ENCODE peak calls at places on chromosomes 5 and 9, in ten cellular contexts. One of them, this sample, is unnamed.
A peak's percentile ranks its signal among the peaks of the same experiment; 100 is the strongest.

GRCh38 chr9:92097997-92098482 is 17.2 kb downstream of the SPTLC1 start:
- DNase-seq in H1: no peak
- DNase-seq in HepG2: no peak
- DNase-seq in HCT116: peak; percentile 93
- DNase-seq in spleen: peak; percentile 85
- DNase-seq in transverse colon: peak; percentile 93
- DNase-seq in stomach: peak; percentile 92
- DNase-seq in Panc1: peak; percentile 87
- DNase-seq in endothelial cell of umbilical vein: peak; percentile 91
- DNase-seq in prostate gland: peak; percentile 53
- DNase-seq in this sample: no peak

GRCh38 chr5:117093653-117094052 is 519.0 kb upstream of the SEMA6A start:
- DNase-seq in spleen: no peak
- DNase-seq in HCT116: no peak
- DNase-seq in H1: no peak
- DNase-seq in endothelial cell of umbilical vein: no peak
- DNase-seq in transverse colon: no peak
- DNase-seq in stomach: no peak
- DNase-seq in prostate gland: no peak
- DNase-seq in Panc1: no peak
- DNase-seq in HepG2: no peak
- DNase-seq in this sample: no peak

GRCh38 chr9:68433629-68434028 is 77.2 kb downstream of the PGM5 start:
- DNase-seq in HCT116: no peak
- DNase-seq in H1: no peak
- DNase-seq in transverse colon: no peak
- DNase-seq in spleen: no peak
- DNase-seq in Panc1: no peak
- DNase-seq in HepG2: no peak
- DNase-seq in prostate gland: no peak
- DNase-seq in stomach: no peak
- DNase-seq in endothelial cell of umbilical vein: no peak
- DNase-seq in this sample: no peak

GRCh38 chr9:129240581-129241211 is 62.6 kb upstream of the IER5L start:
- DNase-seq in stomach: no peak
- DNase-seq in spleen: peak; percentile 25
- DNase-seq in Panc1: no peak
- DNase-seq in prostate gland: no peak
- DNase-seq in transverse colon: no peak
- DNase-seq in H1: no peak
- DNase-seq in endothelial cell of umbilical vein: no peak
- DNase-seq in HCT116: no peak
- DNase-seq in HepG2: no peak
- DNase-seq in this sample: no peak

GRCh38 chr9:87282477-87282991 is 215.1 kb upstream of the DAPK1 start:
- DNase-seq in spleen: no peak
- DNase-seq in prostate gland: no peak
- DNase-seq in endothelial cell of umbilical vein: no peak
- DNase-seq in HepG2: no peak
- DNase-seq in H1: no peak
- DNase-seq in transverse colon: no peak
- DNase-seq in Panc1: no peak
- DNase-seq in HCT116: no peak
- DNase-seq in stomach: no peak
- DNase-seq in this sample: no peak

GRCh38 chr9:114898741-114899140 is 31.6 kb downstream of the TNFSF8 start:
- DNase-seq in HepG2: no peak
- DNase-seq in Panc1: no peak
- DNase-seq in H1: no peak
- DNase-seq in transverse colon: peak; percentile 63
- DNase-seq in endothelial cell of umbilical vein: peak; percentile 81
- DNase-seq in spleen: peak; percentile 93
- DNase-seq in stomach: peak; percentile 48
- DNase-seq in HCT116: no peak
- DNase-seq in prostate gland: no peak
- DNase-seq in this sample: peak; percentile 76

GRCh38 chr9:97531750-97532383 is 30.4 kb downstream of the TMOD1 start:
- DNase-seq in HCT116: no peak
- DNase-seq in stomach: no peak
- DNase-seq in prostate gland: no peak
- DNase-seq in spleen: no peak
- DNase-seq in Panc1: no peak
- DNase-seq in HepG2: no peak
- DNase-seq in H1: no peak
- DNase-seq in transverse colon: no peak
- DNase-seq in endothelial cell of umbilical vein: no peak
- DNase-seq in this sample: no peak

GRCh38 chr9:27129221-27129620 is 20.2 kb downstream of the TEK start:
- DNase-seq in transverse colon: no peak
- DNase-seq in H1: no peak
- DNase-seq in endothelial cell of umbilical vein: peak; percentile 66
- DNase-seq in HepG2: no peak
- DNase-seq in HCT116: no peak
- DNase-seq in prostate gland: no peak
- DNase-seq in stomach: no peak
- DNase-seq in spleen: no peak
- DNase-seq in Panc1: no peak
- DNase-seq in this sample: no peak

GRCh38 chr5:109325456-109325855 is 84.3 kb downstream of the PJA2 start:
- DNase-seq in transverse colon: no peak
- DNase-seq in HCT116: no peak
- DNase-seq in stomach: no peak
- DNase-seq in Panc1: no peak
- DNase-seq in endothelial cell of umbilical vein: no peak
- DNase-seq in prostate gland: no peak
- DNase-seq in HepG2: peak; percentile 12
- DNase-seq in H1: no peak
- DNase-seq in spleen: no peak
- DNase-seq in this sample: no peak

GRCh38 chr5:109328626-109329025 is 81.1 kb downstream of the PJA2 start:
- DNase-seq in transverse colon: no peak
- DNase-seq in HCT116: no peak
- DNase-seq in HepG2: no peak
- DNase-seq in stomach: no peak
- DNase-seq in H1: no peak
- DNase-seq in prostate gland: no peak
- DNase-seq in Panc1: no peak
- DNase-seq in endothelial cell of umbilical vein: no peak
- DNase-seq in spleen: no peak
- DNase-seq in this sample: no peak

GRCh38 chr5:109327572-109327971 is 82.2 kb downstream of the PJA2 start:
- DNase-seq in endothelial cell of umbilical vein: no peak
- DNase-seq in HepG2: no peak
- DNase-seq in H1: no peak
- DNase-seq in stomach: no peak
- DNase-seq in prostate gland: no peak
- DNase-seq in HCT116: no peak
- DNase-seq in Panc1: no peak
- DNase-seq in spleen: no peak
- DNase-seq in transverse colon: no peak
- DNase-seq in this sample: no peak

GRCh38 chr5:109326864-109327263 is 82.9 kb downstream of the PJA2 start:
- DNase-seq in endothelial cell of umbilical vein: no peak
- DNase-seq in Panc1: no peak
- DNase-seq in spleen: no peak
- DNase-seq in stomach: no peak
- DNase-seq in transverse colon: no peak
- DNase-seq in HepG2: no peak
- DNase-seq in H1: no peak
- DNase-seq in prostate gland: no peak
- DNase-seq in HCT116: no peak
- DNase-seq in this sample: no peak

GRCh38 chr5:109329296-109330252 is 80.2 kb downstream of the PJA2 start:
- DNase-seq in transverse colon: no peak
- DNase-seq in spleen: no peak
- DNase-seq in endothelial cell of umbilical vein: peak; percentile 57
- DNase-seq in H1: no peak
- DNase-seq in stomach: no peak
- DNase-seq in prostate gland: no peak
- DNase-seq in HCT116: no peak
- DNase-seq in HepG2: no peak
- DNase-seq in Panc1: no peak
- DNase-seq in this sample: no peak
- TF ChIP-seq POLR2AphosphoS5 in transverse colon: no peak
- TF ChIP-seq POLR2AphosphoS5 in spleen: no peak
- TF ChIP-seq POLR2AphosphoS5 in endothelial cell of umbilical vein: no peak
- TF ChIP-seq POLR2AphosphoS5 in H1: no peak
- TF ChIP-seq POLR2AphosphoS5 in stomach: peak; percentile 25
- TF ChIP-seq POLR2AphosphoS5 in prostate gland: no peak
- TF ChIP-seq POLR2AphosphoS5 in HCT116: peak; percentile 9
- TF ChIP-seq POLR2AphosphoS5 in HepG2: no peak
- TF ChIP-seq POLR2AphosphoS5 in Panc1: no peak
- TF ChIP-seq POLR2AphosphoS5 in this sample: no peak

DNA sequence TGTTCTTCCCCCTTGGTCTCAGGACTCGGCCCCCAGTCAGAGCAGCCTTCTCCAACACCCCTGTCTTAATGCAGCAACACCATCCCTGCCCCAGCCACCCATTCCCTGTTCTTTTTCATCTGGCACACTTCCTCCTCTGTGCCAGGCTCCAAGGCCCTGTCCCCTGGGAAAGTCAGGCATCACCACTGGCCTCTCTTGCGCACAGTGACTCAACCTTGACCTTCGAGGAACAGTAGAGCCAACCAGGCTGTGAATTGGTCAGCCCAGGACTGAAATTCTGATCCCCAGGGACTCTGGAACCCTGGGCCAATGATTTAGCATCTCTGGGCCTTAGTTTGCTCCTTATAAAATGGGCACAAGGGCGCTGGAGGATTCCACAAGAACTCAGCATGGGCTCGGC is 10.5 kb upstream of the RALGDS start:
- DNase-seq in HCT116: no peak
- DNase-seq in stomach: no peak
- DNase-seq in H1: no peak
- DNase-seq in endothelial cell of umbilical vein: no peak
- DNase-seq in prostate gland: no peak
- DNase-seq in HepG2: no peak
- DNase-seq in Panc1: no peak
- DNase-seq in spleen: no peak
- DNase-seq in transverse colon: no peak
- DNase-seq in this sample: no peak
- H3K27ac ChIP-seq in HCT116: no peak overlapping the region
- H3K27ac ChIP-seq in stomach: peak overlapping the region; percentile 39
- H3K27ac ChIP-seq in H1: no peak overlapping the region
- H3K27ac ChIP-seq in endothelial cell of umbilical vein: no peak overlapping the region
- H3K27ac ChIP-seq in prostate gland: no peak overlapping the region
- H3K27ac ChIP-seq in HepG2: no peak overlapping the region
- H3K27ac ChIP-seq in Panc1: no peak overlapping the region
- H3K27ac ChIP-seq in spleen: peak overlapping the region; percentile 92
- H3K27ac ChIP-seq in transverse colon: peak overlapping the region; percentile 23
- H3K27ac ChIP-seq in this sample: no peak overlapping the region

GRCh38 chr9:89363311-89363670 is 45.0 kb downstream of the SECISBP2 start:
- DNase-seq in HCT116: no peak
- DNase-seq in transverse colon: no peak
- DNase-seq in stomach: no peak
- DNase-seq in H1: no peak
- DNase-seq in Panc1: no peak
- DNase-seq in spleen: no peak
- DNase-seq in HepG2: no peak
- DNase-seq in endothelial cell of umbilical vein: no peak
- DNase-seq in prostate gland: no peak
- DNase-seq in this sample: no peak

GRCh38 chr9:89360465-89360864 is 42.2 kb downstream of the SECISBP2 start:
- DNase-seq in spleen: no peak
- DNase-seq in HepG2: no peak
- DNase-seq in H1: no peak
- DNase-seq in Panc1: no peak
- DNase-seq in prostate gland: no peak
- DNase-seq in HCT116: no peak
- DNase-seq in endothelial cell of umbilical vein: no peak
- DNase-seq in transverse colon: no peak
- DNase-seq in stomach: no peak
- DNase-seq in this sample: no peak

GRCh38 chr9:89361031-89361430 is 42.7 kb downstream of the SECISBP2 start:
- DNase-seq in endothelial cell of umbilical vein: no peak
- DNase-seq in spleen: no peak
- DNase-seq in H1: no peak
- DNase-seq in prostate gland: no peak
- DNase-seq in HepG2: no peak
- DNase-seq in Panc1: no peak
- DNase-seq in transverse colon: no peak
- DNase-seq in stomach: no peak
- DNase-seq in HCT116: no peak
- DNase-seq in this sample: no peak

GRCh38 chr9:89362647-89363310 is 44.5 kb downstream of the SECISBP2 start:
- DNase-seq in HCT116: no peak
- DNase-seq in spleen: no peak
- DNase-seq in prostate gland: no peak
- DNase-seq in stomach: no peak
- DNase-seq in HepG2: no peak
- DNase-seq in H1: no peak
- DNase-seq in transverse colon: no peak
- DNase-seq in endothelial cell of umbilical vein: no peak
- DNase-seq in Panc1: no peak
- DNase-seq in this sample: no peak

DNA sequence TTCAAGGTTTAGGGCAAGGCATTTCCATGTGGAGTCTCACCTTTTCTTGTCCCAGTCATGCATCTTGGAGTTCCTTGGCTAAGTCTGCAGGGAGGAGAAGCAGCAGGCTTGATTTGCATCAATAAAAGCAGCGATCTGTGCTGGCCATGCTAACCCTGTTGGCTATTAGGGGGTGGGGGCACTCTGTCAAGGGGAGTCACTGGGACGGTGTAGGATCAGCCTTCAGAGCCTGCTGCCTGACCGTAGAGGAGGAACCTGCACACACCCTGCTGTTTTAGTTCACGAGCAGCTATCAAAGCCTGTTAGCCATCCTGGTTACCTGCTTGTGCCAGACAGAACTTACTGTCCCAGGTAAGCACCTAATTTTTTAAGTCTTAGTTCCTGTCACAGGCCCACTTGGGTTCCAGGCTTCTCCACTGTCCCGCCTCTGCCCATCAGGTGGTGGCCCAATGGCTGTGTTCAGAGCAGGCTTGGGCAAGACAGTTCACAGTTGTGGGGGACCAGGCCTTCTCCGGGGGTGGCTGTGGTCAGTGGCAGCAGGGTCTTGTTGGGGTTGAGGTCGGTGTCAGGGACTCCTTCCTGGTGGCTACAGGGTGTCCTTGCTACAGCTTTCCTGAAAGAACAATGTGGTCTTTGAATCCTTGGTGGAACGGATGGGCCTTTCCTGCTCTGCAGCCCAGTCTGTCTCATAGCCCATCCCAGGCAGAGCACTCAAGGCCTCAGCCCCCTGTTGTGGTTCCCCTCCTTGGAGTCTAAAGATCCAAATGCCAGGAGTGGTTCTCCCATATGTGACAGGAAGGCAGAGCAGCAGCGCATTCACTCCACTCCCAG is 43.7 kb downstream of the SECISBP2 start:
- DNase-seq in HCT116: no peak
- DNase-seq in spleen: no peak
- DNase-seq in stomach: no peak
- DNase-seq in Panc1: no peak
- DNase-seq in endothelial cell of umbilical vein: no peak
- DNase-seq in prostate gland: no peak
- DNase-seq in transverse colon: no peak
- DNase-seq in HepG2: no peak
- DNase-seq in H1: no peak
- DNase-seq in this sample: no peak
- TF ChIP-seq POLR2AphosphoS5 in HCT116: no peak
- TF ChIP-seq POLR2AphosphoS5 in spleen: peak; percentile 45
- TF ChIP-seq POLR2AphosphoS5 in stomach: no peak
- TF ChIP-seq POLR2AphosphoS5 in Panc1: no peak
- TF ChIP-seq POLR2AphosphoS5 in endothelial cell of umbilical vein: no peak
- TF ChIP-seq POLR2AphosphoS5 in prostate gland: no peak
- TF ChIP-seq POLR2AphosphoS5 in transverse colon: no peak
- TF ChIP-seq POLR2AphosphoS5 in HepG2: no peak
- TF ChIP-seq POLR2AphosphoS5 in H1: no peak
- TF ChIP-seq POLR2AphosphoS5 in this sample: no peak

GRCh38 chr5:83009408-83009807 is 67.8 kb downstream of the TMEM167A start:
- DNase-seq in spleen: no peak
- DNase-seq in HCT116: no peak
- DNase-seq in stomach: no peak
- DNase-seq in endothelial cell of umbilical vein: no peak
- DNase-seq in HepG2: no peak
- DNase-seq in Panc1: no peak
- DNase-seq in prostate gland: no peak
- DNase-seq in H1: no peak
- DNase-seq in transverse colon: no peak
- DNase-seq in this sample: no peak

GRCh38 chr5:83015676-83016075 is 61.5 kb downstream of the TMEM167A start:
- DNase-seq in HCT116: no peak
- DNase-seq in HepG2: no peak
- DNase-seq in prostate gland: no peak
- DNase-seq in Panc1: no peak
- DNase-seq in spleen: no peak
- DNase-seq in endothelial cell of umbilical vein: no peak
- DNase-seq in stomach: no peak
- DNase-seq in H1: no peak
- DNase-seq in transverse colon: no peak
- DNase-seq in this sample: no peak

GRCh38 chr5:83006683-83007283 is 70.4 kb downstream of the TMEM167A start:
- DNase-seq in HCT116: no peak
- DNase-seq in stomach: no peak
- DNase-seq in HepG2: no peak
- DNase-seq in spleen: no peak
- DNase-seq in prostate gland: no peak
- DNase-seq in endothelial cell of umbilical vein: no peak
- DNase-seq in H1: no peak
- DNase-seq in Panc1: no peak
- DNase-seq in transverse colon: no peak
- DNase-seq in this sample: no peak

GRCh38 chr5:83007755-83008154 is 69.4 kb downstream of the TMEM167A start:
- DNase-seq in stomach: no peak
- DNase-seq in prostate gland: no peak
- DNase-seq in endothelial cell of umbilical vein: no peak
- DNase-seq in transverse colon: no peak
- DNase-seq in HepG2: no peak
- DNase-seq in H1: no peak
- DNase-seq in HCT116: no peak
- DNase-seq in spleen: no peak
- DNase-seq in Panc1: no peak
- DNase-seq in this sample: no peak

GRCh38 chr5:83011990-83012389 is 65.2 kb downstream of the TMEM167A start:
- DNase-seq in Panc1: no peak
- DNase-seq in prostate gland: no peak
- DNase-seq in stomach: no peak
- DNase-seq in H1: no peak
- DNase-seq in HCT116: no peak
- DNase-seq in transverse colon: no peak
- DNase-seq in HepG2: no peak
- DNase-seq in endothelial cell of umbilical vein: no peak
- DNase-seq in spleen: no peak
- DNase-seq in this sample: no peak
- H3K27ac ChIP-seq in Panc1: no peak overlapping the region
- H3K27ac ChIP-seq in prostate gland: no peak overlapping the region
- H3K27ac ChIP-seq in stomach: no peak overlapping the region
- H3K27ac ChIP-seq in H1: no peak overlapping the region
- H3K27ac ChIP-seq in HCT116: no peak overlapping the region
- H3K27ac ChIP-seq in transverse colon: no peak overlapping the region
- H3K27ac ChIP-seq in HepG2: no peak overlapping the region
- H3K27ac ChIP-seq in endothelial cell of umbilical vein: no peak overlapping the region
- H3K27ac ChIP-seq in spleen: no peak overlapping the region
- H3K27ac ChIP-seq in this sample: no peak overlapping the region

This sample was measured in SK-N-MC.